ENCODE peak calls at places on chromosomes 1 and 21, in ten cellular contexts. I is cardiac muscle cell, S is ascending aorta, Y is IMR-90, M is mammary epithelial cell, G is HepG2, B is Peyer's patch, C is left ventricle myocardium inferior, A is hepatocyte, Q is brain microvascular endothelial cell. X is an unnamed sample. For H3K36me3, the result is how much of the 10 kb centered on the place peaks cover.

GRCh38 chr1:88961647-88962275 is 30.7 kb downstream of the KYAT3 start:
- DNase-seq in G (no peak), Y (no peak), I (no peak), Q (no peak), S (no peak), A (no peak), B (no peak), M (peak), C (no peak), X (no peak)

GRCh38 chr21:42852925-42853570 is 26.3 kb downstream of the WDR4 start:
- DNase-seq in Y (no peak), I (no peak), M (no peak), C (no peak), G (no peak), B (no peak), A (no peak), Q (no peak), S (no peak), X (no peak)

GRCh38 chr21:32468567-32469175 is 56.2 kb downstream of the EVA1C start:
- DNase-seq in C (no peak), S (no peak), Y (no peak), G (no peak), M (no peak), A (no peak), B (no peak), Q (no peak), I (no peak), X (no peak)

GRCh38 chr1:78483903-78484302 is 6.9 kb upstream of the PTGFR start:
- DNase-seq in S (no peak), A (no peak), G (no peak), Y (peak), Q (peak), B (no peak), I (peak), M (no peak), C (no peak), X (no peak)

GRCh38 chr1:55320891-55321290 is 105.7 kb upstream of the USP24 start:
- DNase-seq in S (no peak), Y (no peak), G (no peak), Q (no peak), M (peak), B (no peak), I (no peak), A (no peak), C (no peak), X (no peak)

GRCh38 chr1:38129473-38129872 is 82.9 kb upstream of the POU3F1 start:
- DNase-seq in C (no peak), B (no peak), M (no peak), A (no peak), S (no peak), I (no peak), G (no peak), Q (no peak), Y (no peak), X (no peak)

GRCh38 chr1:9269078-9269501 is 23.6 kb upstream of the SPSB1 start:
- DNase-seq in I (no peak), A (no peak), M (peak), Y (no peak), C (no peak), Q (no peak), B (no peak), G (no peak), S (no peak), X (no peak)

GRCh38 chr1:103509235-103509634 is 16.3 kb upstream of the RNPC3 start:
- DNase-seq in Y (no peak), A (no peak), M (no peak), C (no peak), Q (no peak), B (no peak), I (no peak), G (no peak), S (no peak), X (no peak)

GRCh38 chr1:235296729-235297128 is 31.2 kb downstream of the ARID4B start:
- DNase-seq in A (no peak), G (no peak), C (no peak), Q (no peak), S (no peak), M (no peak), B (no peak), I (no peak), Y (no peak), X (no peak)

GRCh38 chr1:226553594-226554279 is 5.2 kb downstream of the STUM start:
- DNase-seq in M (no peak), G (no peak), I (no peak), Y (no peak), C (no peak), S (no peak), Q (no peak), A (no peak), B (peak), X (no peak)

GRCh38 chr21:38911523-38912354 is 106.0 kb downstream of the ETS2 start:
- DNase-seq in I (no peak), Y (no peak), M (no peak), S (no peak), B (peak), A (no peak), C (no peak), Q (no peak), G (no peak), X (peak)

GRCh38 chr1:246492611-246493245 is 14.4 kb downstream of the SMYD3 start:
- DNase-seq in B (peak), I (peak), Y (peak), G (peak), S (no peak), A (peak), C (peak), M (peak), Q (peak), X (peak)

GRCh38 chr1:43388021-43388575 is 1.5 kb downstream of the MED8 start:
- DNase-seq in S (no peak), C (no peak), M (peak), B (no peak), I (no peak), Q (peak), G (no peak), A (no peak), Y (peak), X (no peak)

GRCh38 chr1:119254067-119254720 is 113.7 kb upstream of the WARS2 start:
- DNase-seq in Q (no peak), B (no peak), A (no peak), S (no peak), G (no peak), I (no peak), M (peak), C (no peak), Y (no peak), X (no peak)

GRCh38 chr1:115440733-115441132 is 102.7 kb upstream of the NGF start:
- DNase-seq in G (no peak), B (no peak), C (no peak), A (no peak), Q (no peak), I (no peak), Y (no peak), M (no peak), S (no peak), X (no peak)

GRCh38 chr1:7425771-7426170 is 345.3 kb upstream of the VAMP3 start:
- DNase-seq in B (no peak), C (no peak), Y (no peak), A (no peak), G (no peak), I (no peak), S (no peak), M (no peak), Q (no peak), X (no peak)

GRCh38 chr1:39165488-39165887 is 39.0 kb upstream of the MACF1 start:
- DNase-seq in A (no peak), I (no peak), M (no peak), S (no peak), B (no peak), G (no peak), Q (no peak), C (no peak), Y (no peak), X (no peak)
- H3K36me3 ChIP-seq in A (under half), I (under half), M (under half), S (under half), B (under half), G (under half), Q (under half), C (under half), Y (under half), X (under half)

GRCh38 chr1:2482588-2482987 is 6.5 kb downstream of the PLCH2 start:
- DNase-seq in G (no peak), I (no peak), Y (no peak), M (no peak), A (no peak), S (no peak), Q (no peak), C (no peak), B (no peak), X (no peak)
- H3K27ac ChIP-seq in G (no peak), I (no peak), Y (no peak), M (no peak), A (no peak), S (no peak), Q (no peak), C (no peak), B (no peak), X (no peak)

GRCh38 chr1:213087911-213088310 is 36.9 kb downstream of the RPS6KC1 start:
- DNase-seq in A (no peak), G (no peak), C (no peak), Y (no peak), I (no peak), S (no peak), B (no peak), M (no peak), Q (no peak), X (peak)

GRCh38 chr1:213082778-213083445 is 31.9 kb downstream of the RPS6KC1 start:
- DNase-seq in B (no peak), I (no peak), G (no peak), C (no peak), M (peak), S (no peak), Q (no peak), Y (no peak), A (no peak), X (no peak)
- H3K36me3 ChIP-seq in B (under half), I (under half), G (under half), C (half or more), M (under half), S (under half), Q (under half), Y (under half), A (under half), X (under half)

GRCh38 chr21:41024341-41025056 is 143.5 kb upstream of the BACE2 start:
- DNase-seq in S (no peak), C (no peak), Y (no peak), A (peak), B (no peak), Q (no peak), G (no peak), I (no peak), M (peak), X (peak)
- H3K27ac ChIP-seq in S (no peak), C (no peak), Y (no peak), A (no peak), B (no peak), Q (no peak), G (no peak), I (no peak), M (no peak), X (no peak)

DNA sequence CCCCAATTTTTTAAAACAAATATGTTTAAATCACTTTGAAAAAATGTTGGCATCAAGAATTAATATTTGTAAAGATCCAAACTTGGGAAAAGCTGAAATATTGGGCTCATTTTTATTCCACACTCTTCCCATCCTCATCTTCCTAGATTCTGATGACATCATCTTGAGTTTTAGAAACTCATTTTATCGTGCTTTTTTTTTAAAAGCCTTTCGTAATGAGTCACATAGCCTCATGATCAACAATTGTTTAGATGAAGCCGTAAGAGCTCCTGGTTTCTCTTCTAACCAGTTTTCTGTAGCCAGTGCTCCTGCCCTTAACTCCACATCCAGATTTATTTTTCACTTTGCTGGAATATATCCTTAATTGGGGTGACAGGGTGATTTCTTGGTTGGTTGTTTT is 78.6 kb downstream of the POFUT2 start:
- DNase-seq in I (peak), M (peak), Q (no peak), Y (peak), C (no peak), G (no peak), A (no peak), B (no peak), S (no peak), X (no peak)
- H3K36me3 ChIP-seq in I (under half), M (under half), Q (under half), Y (half or more), C (half or more), G (under half), A (under half), B (under half), S (half or more), X (under half)

DNA sequence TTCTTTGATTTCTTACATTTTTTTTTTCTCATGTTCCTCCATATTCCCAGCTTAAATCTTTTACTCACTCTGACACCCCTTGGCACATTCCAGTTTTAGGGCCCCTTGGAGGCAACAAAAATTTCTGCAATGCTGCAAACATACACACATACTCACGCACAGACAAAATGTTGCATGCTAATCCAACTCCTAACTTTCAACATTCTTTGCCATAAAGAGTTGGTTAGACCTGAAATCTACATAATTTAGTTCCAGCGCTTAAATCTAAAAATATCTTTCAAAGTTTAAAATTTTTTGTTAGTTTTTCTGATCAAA is 103.9 kb downstream of the PTPN14 start:
- DNase-seq in Y (no peak), A (no peak), G (no peak), I (no peak), Q (no peak), S (no peak), M (no peak), B (no peak), C (no peak), X (no peak)
- H3K27ac ChIP-seq in Y (peak), A (peak), G (peak), I (no peak), Q (peak), S (no peak), M (peak), B (no peak), C (no peak), X (no peak)

GRCh38 chr21:33522297-33522696 is 19.6 kb downstream of the GART start:
- DNase-seq in B (no peak), G (no peak), Y (no peak), M (no peak), S (no peak), C (no peak), Q (no peak), A (no peak), I (no peak), X (no peak)
- H3K36me3 ChIP-seq in B (half or more), G (under half), Y (under half), M (under half), S (half or more), C (half or more), Q (under half), A (under half), I (under half), X (under half)

X was measured in small intestine.